ENCODE peak calls at places on chromosome 16, in four cellular contexts. One of them, this sample, is unnamed.

GRCh38 chr16:16033208-16033717 is 83.8 kb downstream of the ABCC1 start:
- DNase-seq in AG10803: no peak
- DNase-seq in AG09309: no peak
- DNase-seq in AG04450: no peak
- DNase-seq in this sample: no peak

GRCh38 chr16:72434159-72434558 is 262.2 kb upstream of the PMFBP1 start:
- DNase-seq in AG10803: peak; percentile 39
- DNase-seq in AG09309: no peak
- DNase-seq in AG04450: no peak
- DNase-seq in this sample: peak; percentile 20

GRCh38 chr16:12992066-12992465 is 90.7 kb downstream of the SHISA9 start:
- DNase-seq in AG10803: no peak
- DNase-seq in AG09309: no peak
- DNase-seq in AG04450: no peak
- DNase-seq in this sample: no peak

GRCh38 chr16:11949527-11949926 is 7.7 kb upstream of the NPIPB2 start:
- DNase-seq in AG10803: peak; percentile 60
- DNase-seq in AG09309: peak; percentile 16
- DNase-seq in AG04450: no peak
- DNase-seq in this sample: no peak

GRCh38 chr16:12902511-12903324 is 1.3 kb downstream of the SHISA9 start:
- DNase-seq in AG10803: no peak
- DNase-seq in AG09309: no peak
- DNase-seq in AG04450: no peak
- DNase-seq in this sample: no peak

GRCh38 chr16:26951950-26952349 is 114.8 kb upstream of the C16orf82 start:
- DNase-seq in AG10803: no peak
- DNase-seq in AG09309: no peak
- DNase-seq in AG04450: no peak
- DNase-seq in this sample: no peak

GRCh38 chr16:318628-319027 is 33.9 kb downstream of the AXIN1 start:
- DNase-seq in AG10803: no peak
- DNase-seq in AG09309: no peak
- DNase-seq in AG04450: no peak
- DNase-seq in this sample: no peak

GRCh38 chr16:50547340-50547865 is 793 bp upstream of the NKD1 start:
- DNase-seq in AG10803: no peak
- DNase-seq in AG09309: no peak
- DNase-seq in AG04450: no peak
- DNase-seq in this sample: no peak

GRCh38 chr16:87662254-87663204 is 60.2 kb downstream of the JPH3 start:
- DNase-seq in AG10803: no peak
- DNase-seq in AG09309: no peak
- DNase-seq in AG04450: no peak
- DNase-seq in this sample: no peak
- TF ChIP-seq CTCF in AG10803: no peak
- TF ChIP-seq CTCF in AG09309: no peak
- TF ChIP-seq CTCF in AG04450: no peak
- TF ChIP-seq CTCF in this sample: peak; percentile 4

GRCh38 chr16:1708768-1709180 is 2.8 kb downstream of the MAPK8IP3 start:
- DNase-seq in AG10803: no peak
- DNase-seq in AG09309: no peak
- DNase-seq in AG04450: peak; percentile 45
- DNase-seq in this sample: no peak
- H3K4me3 ChIP-seq in AG10803: no peak overlapping the region
- H3K4me3 ChIP-seq in AG09309: no peak overlapping the region
- H3K4me3 ChIP-seq in AG04450: peak overlapping the region; percentile 29
- H3K4me3 ChIP-seq in this sample: no peak overlapping the region

DNA sequence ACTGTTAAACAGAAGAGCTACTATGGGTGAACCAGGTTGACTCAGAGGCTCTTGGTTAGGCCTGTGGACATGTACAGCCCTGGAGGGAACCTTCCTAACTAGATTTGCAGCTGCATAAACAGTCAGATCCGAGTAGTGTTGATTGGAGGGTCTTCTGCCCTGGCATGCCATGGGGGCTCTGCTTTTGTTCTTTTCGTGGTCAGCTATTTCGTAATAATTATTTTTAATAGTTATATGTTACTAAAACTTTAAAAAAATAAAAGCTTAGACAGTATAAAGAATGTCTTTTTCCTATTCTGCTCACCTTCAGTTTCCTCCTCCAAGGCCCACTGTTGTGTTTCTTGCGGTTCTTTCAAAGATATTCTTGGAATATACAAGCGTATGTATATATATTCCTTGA is 67.4 kb upstream of the CLEC18A start:
- DNase-seq in AG10803: no peak
- DNase-seq in AG09309: no peak
- DNase-seq in AG04450: no peak
- DNase-seq in this sample: no peak
- TF ChIP-seq CTCF in AG10803: no peak
- TF ChIP-seq CTCF in AG09309: no peak
- TF ChIP-seq CTCF in AG04450: no peak
- TF ChIP-seq CTCF in this sample: no peak

DNA sequence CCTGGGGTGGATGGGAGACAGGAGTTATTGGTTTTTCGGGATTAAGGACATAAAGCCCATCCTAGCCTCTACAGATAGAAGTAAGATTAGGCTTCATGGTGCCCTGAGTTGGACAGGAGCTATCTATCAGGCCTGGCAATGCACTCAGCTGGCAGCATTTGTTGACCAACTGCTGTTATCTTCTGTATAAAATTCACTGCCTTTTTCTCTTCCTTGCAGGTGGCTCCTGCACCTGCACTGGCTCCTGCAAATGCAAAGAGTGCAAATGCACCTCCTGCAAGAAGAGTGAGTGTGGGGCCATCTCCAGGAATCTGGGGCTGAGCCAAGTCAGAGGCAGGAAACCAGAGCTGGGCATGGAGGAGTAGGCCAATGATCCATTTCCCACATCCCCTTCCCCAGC is 579 bp downstream of the MT1A start:
- DNase-seq in AG10803: no peak
- DNase-seq in AG09309: no peak
- DNase-seq in AG04450: no peak
- DNase-seq in this sample: no peak
- H3K4me3 ChIP-seq in AG10803: no peak overlapping the region
- H3K4me3 ChIP-seq in AG09309: no peak overlapping the region
- H3K4me3 ChIP-seq in AG04450: no peak overlapping the region
- H3K4me3 ChIP-seq in this sample: peak overlapping the region; percentile 59

DNA sequence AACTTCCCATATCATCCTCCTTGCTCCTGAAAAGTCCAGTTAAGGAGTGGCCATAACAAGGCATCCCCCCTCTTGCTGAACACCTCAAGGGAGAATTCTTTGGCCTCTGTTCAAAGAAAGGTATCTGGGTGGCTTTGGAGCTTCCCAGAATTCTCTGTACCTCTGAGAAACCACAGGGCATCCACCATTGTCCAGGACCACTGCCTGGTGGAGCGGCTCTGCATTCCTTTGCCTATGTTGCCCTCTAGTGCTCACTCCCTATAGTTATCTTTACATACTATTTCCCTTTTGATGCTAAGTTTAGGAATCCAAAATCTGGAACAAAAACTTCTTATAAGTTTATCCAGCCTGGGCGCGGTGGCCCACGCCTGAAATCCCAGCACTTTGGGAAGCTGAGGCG is 30.3 kb downstream of the CHD9NB start:
- DNase-seq in AG10803: peak; percentile 49
- DNase-seq in AG09309: no peak
- DNase-seq in AG04450: peak; percentile 7
- DNase-seq in this sample: no peak
- TF ChIP-seq CTCF in AG10803: peak; percentile 63
- TF ChIP-seq CTCF in AG09309: peak; percentile 62
- TF ChIP-seq CTCF in AG04450: peak; percentile 72
- TF ChIP-seq CTCF in this sample: peak; percentile 75

DNA sequence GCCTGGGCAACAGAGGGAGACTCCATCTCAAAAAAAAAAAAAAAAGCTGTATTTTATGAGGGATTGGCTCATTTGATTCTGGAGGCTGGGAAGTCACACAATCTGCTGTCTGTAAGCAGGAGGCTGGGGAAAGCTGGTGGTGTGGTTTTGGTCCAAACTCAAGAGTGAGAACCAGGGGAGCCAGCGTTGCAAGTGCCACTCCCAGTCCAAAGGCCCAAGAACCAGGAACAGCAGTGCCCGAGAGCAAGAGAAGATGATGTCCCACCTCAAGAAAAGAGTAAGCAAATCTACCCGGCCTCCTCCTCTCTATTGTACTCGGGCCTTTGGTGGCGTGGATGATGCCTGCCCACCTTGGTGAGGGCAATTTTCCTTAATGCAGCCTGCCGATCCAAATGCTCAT is 5.7 kb upstream of the NQO1 start:
- DNase-seq in AG10803: no peak
- DNase-seq in AG09309: no peak
- DNase-seq in AG04450: no peak
- DNase-seq in this sample: no peak
- H3K4me3 ChIP-seq in AG10803: no peak overlapping the region
- H3K4me3 ChIP-seq in AG09309: no peak overlapping the region
- H3K4me3 ChIP-seq in AG04450: no peak overlapping the region
- H3K4me3 ChIP-seq in this sample: no peak overlapping the region

GRCh38 chr16:58137581-58137980 is 8.4 kb upstream of the CFAP20 start:
- DNase-seq in AG10803: no peak
- DNase-seq in AG09309: no peak
- DNase-seq in AG04450: no peak
- DNase-seq in this sample: no peak
- TF ChIP-seq CTCF in AG10803: no peak
- TF ChIP-seq CTCF in AG09309: no peak
- TF ChIP-seq CTCF in AG04450: no peak
- TF ChIP-seq CTCF in this sample: no peak

GRCh38 chr16:31187808-31188189 is 7.9 kb downstream of the FUS start:
- DNase-seq in AG10803: no peak
- DNase-seq in AG09309: no peak
- DNase-seq in AG04450: no peak
- DNase-seq in this sample: no peak
- H3K4me3 ChIP-seq in AG10803: no peak overlapping the region
- H3K4me3 ChIP-seq in AG09309: no peak overlapping the region
- H3K4me3 ChIP-seq in AG04450: no peak overlapping the region
- H3K4me3 ChIP-seq in this sample: no peak overlapping the region

DNA sequence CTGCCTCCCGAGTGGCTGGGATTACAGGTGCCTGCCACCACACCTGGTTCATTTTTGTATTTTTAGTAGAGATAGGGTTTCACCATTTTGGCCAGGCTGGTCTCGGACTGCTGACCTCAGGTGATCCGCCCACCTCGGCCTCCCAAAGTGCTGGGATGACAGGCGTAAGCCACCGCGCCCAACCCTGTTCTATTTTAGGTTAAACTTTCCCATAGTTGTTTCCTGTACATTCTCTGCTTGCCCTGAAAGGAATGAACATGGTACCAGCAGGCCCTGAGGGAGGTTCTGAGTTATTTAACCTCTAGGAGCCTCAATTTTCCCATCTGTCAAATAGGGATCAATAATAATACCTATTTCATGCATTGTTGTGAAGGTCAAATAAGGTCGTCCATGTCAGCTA is 11.0 kb upstream of the CDH5 start:
- DNase-seq in AG10803: no peak
- DNase-seq in AG09309: no peak
- DNase-seq in AG04450: no peak
- DNase-seq in this sample: no peak
- TF ChIP-seq CTCF in AG10803: no peak
- TF ChIP-seq CTCF in AG09309: no peak
- TF ChIP-seq CTCF in AG04450: no peak
- TF ChIP-seq CTCF in this sample: no peak

This sample was measured in epithelial cell of proximal tubule.